ENCODE peak calls at places on chromosomes 2 and 18, in four cellular contexts. X is SK-N-SH, M is GM12878, T is HepG2. O is an unnamed sample.

GRCh38 chr18:49025767-49026500 is 75.2 kb upstream of the SMAD7 start:
- DNase-seq in X (no peak), M (no peak), T (no peak), O (no peak)

GRCh38 chr18:79447703-79448367 is 52.1 kb downstream of the NFATC1 start:
- DNase-seq in M (no peak), X (no peak), T (no peak), O (no peak)

GRCh38 chr2:54965425-54965824 is 84.8 kb downstream of the RTN4 start:
- DNase-seq in T (no peak), M (no peak), X (no peak), O (no peak)

GRCh38 chr2:118431997-118432396 is 343.7 kb downstream of the INSIG2 start:
- DNase-seq in M (no peak), T (no peak), X (no peak), O (no peak)

GRCh38 chr2:240962371-240963064 is 35.9 kb upstream of the SNED1 start:
- DNase-seq in X (peak; percentile 58), T (peak; percentile 28), M (no peak), O (no peak)

GRCh38 chr18:33316146-33316587 is 124.4 kb downstream of the CCDC178 start:
- DNase-seq in T (no peak), X (no peak), M (no peak), O (no peak)

GRCh38 chr18:30486856-30487255 is 555.7 kb downstream of the DSC3 start:
- DNase-seq in T (no peak), M (no peak), X (no peak), O (no peak)

GRCh38 chr2:96119981-96120720 is 3.8 kb upstream of the ADRA2B start:
- DNase-seq in X (no peak), M (no peak), T (no peak), O (no peak)

GRCh38 chr18:65235966-65236634 is 514.7 kb upstream of the CDH7 start:
- DNase-seq in M (no peak), T (no peak), X (peak; percentile 7), O (no peak)

GRCh38 chr2:15298769-15299168 is 262.4 kb downstream of the NBAS start:
- DNase-seq in M (no peak), T (no peak), X (no peak), O (no peak)

GRCh38 chr18:34514238-34514637 is 195.9 kb upstream of the DTNA start:
- DNase-seq in M (no peak), X (no peak), T (no peak), O (no peak)

GRCh38 chr2:221562226-221562625 is 9.9 kb downstream of the EPHA4 start:
- DNase-seq in T (no peak), M (no peak), X (no peak), O (no peak)

GRCh38 chr2:220241423-220241822 is 614.0 kb downstream of the SLC4A3 start:
- DNase-seq in X (no peak), M (no peak), T (no peak), O (no peak)

GRCh38 chr2:170038734-170039133 is 139.2 kb upstream of the MYO3B start:
- DNase-seq in X (no peak), M (no peak), T (no peak), O (no peak)

GRCh38 chr2:72719416-72719815 is 106.4 kb downstream of the EXOC6B start:
- DNase-seq in M (no peak), T (no peak), X (no peak), O (no peak)

GRCh38 chr2:160300203-160300602 is 100.1 kb upstream of the ITGB6 start:
- DNase-seq in X (no peak), M (no peak), T (no peak), O (no peak)

GRCh38 chr2:226398580-226398979 is 401.0 kb downstream of the IRS1 start:
- DNase-seq in M (no peak), X (no peak), T (peak; percentile 18), O (no peak)

GRCh38 chr2:153196378-153197058 is 282.0 kb downstream of the RPRM start:
- DNase-seq in X (no peak), M (no peak), T (no peak), O (no peak)

GRCh38 chr18:36415606-36416005 is 118.1 kb downstream of the FHOD3 start:
- DNase-seq in M (no peak), T (no peak), X (no peak), O (no peak)

GRCh38 chr2:224638338-224638823 is 53.2 kb upstream of the CUL3 start:
- DNase-seq in X (no peak), T (no peak), M (peak; percentile 55), O (no peak)

GRCh38 chr2:239884875-239885274 is 140.3 kb downstream of the NDUFA10 start:
- DNase-seq in X (no peak), T (no peak), M (no peak), O (no peak)

GRCh38 chr2:212024040-212024439 is 514.6 kb downstream of the ERBB4 start:
- DNase-seq in M (no peak), X (no peak), T (no peak), O (no peak)

GRCh38 chr2:23457990-23458689 is 73.2 kb downstream of the KLHL29 start:
- DNase-seq in X (no peak), T (no peak), M (no peak), O (no peak)

GRCh38 chr18:41324934-41325333 is 630.1 kb upstream of the PIK3C3 start:
- DNase-seq in T (no peak), M (no peak), X (no peak), O (no peak)

GRCh38 chr2:118202707-118203303 is 114.5 kb downstream of the INSIG2 start:
- DNase-seq in M (no peak), T (peak; percentile 54), X (peak; percentile 54), O (peak; percentile 47)

GRCh38 chr2:29821591-29821990 is 99.8 kb downstream of the ALK start:
- DNase-seq in X (no peak), M (no peak), T (no peak), O (no peak)

GRCh38 chr2:197255550-197255949 is 55.0 kb downstream of the ANKRD44 start:
- DNase-seq in T (no peak), M (peak; percentile 81), X (peak; percentile 87), O (no peak)

GRCh38 chr2:174350018-174350417 is 15.3 kb downstream of the SP9 start:
- DNase-seq in X (no peak), M (no peak), T (no peak), O (peak; percentile 47)

GRCh38 chr2:9057939-9058761 is 54.7 kb upstream of the MBOAT2 start:
- DNase-seq in T (no peak), M (no peak), X (no peak), O (no peak)

GRCh38 chr2:164840930-164841718 is 499 bp downstream of the COBLL1 start:
- DNase-seq in T (peak; percentile 82), M (no peak), X (peak; percentile 90), O (peak; percentile 34)
- TF ChIP-seq YY1 in T (peak; percentile 87), M (no peak), X (peak; percentile 56), O (no peak)

DNA sequence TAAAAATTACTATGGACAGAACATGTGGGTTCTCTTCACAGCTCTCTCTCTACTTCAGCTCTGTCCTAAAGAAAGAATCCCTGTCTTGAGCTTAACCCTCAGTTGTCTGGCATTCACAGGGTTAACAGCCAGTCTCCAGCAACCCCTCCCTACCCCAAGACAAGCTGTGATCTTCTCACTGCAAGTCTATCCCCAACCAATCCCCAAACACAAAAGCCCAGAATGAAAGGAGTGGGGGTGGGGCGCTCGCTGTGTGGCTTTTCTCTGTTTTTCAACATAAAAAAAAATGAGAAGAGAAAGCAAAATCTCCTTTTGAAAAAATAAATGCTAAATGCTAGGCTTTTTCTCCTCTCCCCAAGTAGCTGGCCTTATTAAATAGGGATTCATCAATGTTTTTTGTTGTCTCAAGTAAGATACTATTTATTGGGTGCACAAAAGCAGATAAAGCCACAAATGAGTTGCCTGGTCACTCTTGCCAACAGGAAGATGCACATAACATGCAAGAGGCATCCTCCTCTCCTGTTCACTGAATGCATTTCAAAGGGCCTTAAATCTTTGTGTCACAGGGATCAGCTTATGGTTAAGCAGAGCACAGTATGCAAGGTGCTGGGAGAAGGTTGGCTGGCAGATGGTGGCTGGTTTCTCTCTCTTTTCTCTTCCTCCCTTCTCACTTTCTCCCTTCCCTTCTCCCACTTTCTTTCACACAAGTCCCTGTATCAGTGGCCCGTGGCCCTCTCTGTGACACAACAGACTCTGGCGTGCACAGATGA is 225.7 kb downstream of the CMPK2 start:
- DNase-seq in T (no peak), X (no peak), M (no peak), O (no peak)
- TF ChIP-seq EP300 in T (no peak), X (no peak), M (no peak), O (no peak)

GRCh38 chr2:19219060-19219459 is 139.4 kb downstream of the OSR1 start:
- DNase-seq in X (no peak), T (no peak), M (no peak), O (no peak)

GRCh38 chr2:19217203-19217602 is 141.2 kb downstream of the OSR1 start:
- DNase-seq in T (no peak), M (no peak), X (no peak), O (no peak)

GRCh38 chr2:19216271-19216670 is 142.2 kb downstream of the OSR1 start:
- DNase-seq in M (no peak), X (no peak), T (no peak), O (no peak)

GRCh38 chr2:19214682-19215391 is 143.6 kb downstream of the OSR1 start:
- DNase-seq in M (no peak), X (no peak), T (no peak), O (no peak)

DNA sequence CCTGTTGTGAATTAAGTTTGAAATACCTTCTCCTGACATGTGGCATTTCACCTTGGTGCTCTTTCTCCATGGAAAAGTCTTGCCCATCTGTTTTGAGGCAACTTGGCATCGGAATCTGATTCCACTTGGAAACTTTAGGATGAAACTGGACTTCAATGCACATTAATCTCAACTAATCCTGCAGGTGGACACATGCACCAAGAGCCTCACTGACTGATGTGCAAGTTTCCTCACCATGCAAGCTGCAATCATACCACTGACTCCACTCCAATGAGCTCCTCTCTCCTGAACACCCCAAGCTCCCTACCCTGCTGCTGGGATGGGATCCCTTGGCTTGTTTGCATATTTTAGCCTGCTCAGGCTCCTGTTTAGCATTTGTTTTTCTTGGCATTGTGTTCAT is 141.7 kb downstream of the OSR1 start:
- DNase-seq in M (no peak), T (no peak), X (no peak), O (no peak)
- TF ChIP-seq REST in M (no peak), T (no peak), X (no peak), O (no peak)

GRCh38 chr2:141967503-141967902 is 163.3 kb downstream of the LRP1B start:
- DNase-seq in X (no peak), M (no peak), T (no peak), O (no peak)

GRCh38 chr2:141968377-141968920 is 162.4 kb downstream of the LRP1B start:
- DNase-seq in X (no peak), M (no peak), T (no peak), O (no peak)
- TF ChIP-seq YY1 in X (no peak), M (no peak), T (no peak), O (no peak)

DNA sequence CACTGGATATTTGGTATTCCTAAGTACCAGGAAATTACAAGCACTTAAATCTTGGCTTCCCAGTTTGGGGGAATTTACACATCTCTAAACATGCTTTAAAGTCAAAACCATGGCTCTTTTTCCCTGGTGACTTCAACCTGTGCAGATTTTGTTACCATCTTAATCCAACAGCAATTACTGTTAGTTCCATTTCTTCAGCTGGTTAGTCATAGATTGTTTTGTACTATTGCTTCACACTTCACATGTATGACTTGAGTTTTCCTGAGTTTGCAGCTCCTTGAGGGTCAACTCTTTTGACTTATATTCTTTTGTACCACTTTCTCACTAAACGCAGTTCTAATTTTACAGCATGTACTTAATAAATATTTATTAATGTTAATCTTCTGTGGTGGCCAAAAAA is 203.4 kb upstream of the RND3 start:
- DNase-seq in X (no peak), T (no peak), M (no peak), O (no peak)
- TF ChIP-seq EP300 in X (no peak), T (no peak), M (no peak), O (no peak)

GRCh38 chr2:110211938-110212858 is at the start of gene MTLN:
- DNase-seq in M (peak; percentile 28), T (peak; percentile 37), X (peak; percentile 83), O (peak; percentile 74)
- TF ChIP-seq REST in M (peak; percentile 30), T (peak; percentile 63), X (peak; percentile 55), O (peak; percentile 27)

O was measured in K562.